ENCODE peak calls at places on chromosomes 1 and 21, in six cellular contexts. G is mucosa of descending colon, J is cardiac muscle cell, X is GM12878, S is aorta, O is SJSA1. F is an unnamed sample.

GRCh38 chr1:70487910-70488665 is 77.0 kb downstream of the CTH start:
- DNase-seq in O (no peak), S (no peak), G (no peak), X (peak; percentile 16), J (peak; percentile 59), F (no peak)

GRCh38 chr1:158687037-158687436 is 522 bp upstream of the SPTA1 start:
- DNase-seq in J (no peak), O (no peak), S (no peak), G (no peak), X (no peak), F (no peak)

GRCh38 chr1:54220004-54220811 is 20.2 kb downstream of the MRPL37 start:
- DNase-seq in O (no peak), X (no peak), G (no peak), J (peak; percentile 71), S (peak; percentile 88), F (no peak)

GRCh38 chr21:37461494-37461893 is 94.9 kb downstream of the DYRK1A start:
- DNase-seq in J (peak; percentile 25), O (no peak), S (no peak), G (no peak), X (peak; percentile 33), F (no peak)

GRCh38 chr21:45149021-45149420 is 74.6 kb downstream of the ADARB1 start:
- DNase-seq in O (no peak), G (no peak), X (no peak), J (no peak), S (peak; percentile 39), F (no peak)

GRCh38 chr1:115469703-115470476 is 131.8 kb upstream of the NGF start:
- DNase-seq in G (peak; percentile 67), S (peak; percentile 81), O (peak; percentile 73), X (no peak), J (peak; percentile 72), F (no peak)

GRCh38 chr1:65309317-65310077 is at the start of gene DNAJC6:
- DNase-seq in J (peak; percentile 79), X (no peak), O (peak; percentile 25), G (peak; percentile 83), S (peak; percentile 92), F (peak; percentile 4)

GRCh38 chr1:227486559-227486958 is 76.8 kb upstream of the ZNF678 start:
- DNase-seq in G (no peak), J (no peak), X (peak; percentile 28), S (no peak), O (no peak), F (no peak)

GRCh38 chr1:160830321-160831153 is 32.1 kb downstream of the CD244 start:
- DNase-seq in X (no peak), G (peak; percentile 85), S (no peak), O (peak; percentile 10), J (peak; percentile 71), F (no peak)

GRCh38 chr1:166920561-166921475 is 44.8 kb upstream of the TADA1 start:
- DNase-seq in X (no peak), G (peak; percentile 54), O (no peak), J (peak; percentile 16), S (peak; percentile 74), F (no peak)

GRCh38 chr1:202959276-202959620 is 1.1 kb upstream of the ADIPOR1 start:
- DNase-seq in J (no peak), G (no peak), X (no peak), S (no peak), O (no peak), F (no peak)

GRCh38 chr1:34781844-34782391 is 904 bp downstream of the GJB3 start:
- DNase-seq in X (no peak), G (peak; percentile 76), O (no peak), J (no peak), S (peak; percentile 23), F (no peak)

GRCh38 chr1:244796719-244797406 is 38.6 kb upstream of the COX20 start:
- DNase-seq in X (no peak), J (peak; percentile 77), S (no peak), G (no peak), O (peak; percentile 50), F (peak; percentile 44)

GRCh38 chr1:19462781-19463180 is 22.6 kb downstream of the CAPZB start:
- DNase-seq in X (no peak), S (no peak), O (no peak), G (no peak), J (no peak), F (no peak)

GRCh38 chr1:26360051-26360806 is 6.3 kb upstream of the CRYBG2 start:
- DNase-seq in S (no peak), O (no peak), G (peak; percentile 75), J (no peak), X (no peak), F (no peak)

DNA sequence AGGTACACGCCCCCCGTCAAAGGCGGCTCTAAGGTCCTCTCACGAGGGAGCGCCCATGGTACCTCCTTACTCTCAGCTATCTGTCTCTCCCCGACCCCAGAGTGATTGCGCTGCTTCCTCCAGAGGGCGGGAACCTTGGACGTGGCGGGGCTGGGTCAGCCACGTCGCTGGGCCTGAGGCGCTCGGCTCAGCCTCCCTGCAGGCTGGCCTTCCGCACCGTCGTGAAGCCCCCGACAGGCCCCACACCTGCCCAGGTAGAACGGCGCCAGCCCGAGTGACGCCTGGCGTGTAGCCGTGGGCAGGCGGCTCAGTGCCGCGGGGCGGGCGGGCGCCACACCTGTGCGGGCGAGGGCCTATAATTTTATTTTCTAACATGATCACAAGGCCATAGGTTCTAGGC is 122.2 kb upstream of the BEND5 start:
- DNase-seq in J (no peak), O (no peak), X (no peak), G (no peak), S (no peak), F (no peak)
- H3K4me3 ChIP-seq in J (no peak overlapping the region), O (no peak overlapping the region), X (no peak overlapping the region), G (no peak overlapping the region), S (no peak overlapping the region), F (no peak overlapping the region)

DNA sequence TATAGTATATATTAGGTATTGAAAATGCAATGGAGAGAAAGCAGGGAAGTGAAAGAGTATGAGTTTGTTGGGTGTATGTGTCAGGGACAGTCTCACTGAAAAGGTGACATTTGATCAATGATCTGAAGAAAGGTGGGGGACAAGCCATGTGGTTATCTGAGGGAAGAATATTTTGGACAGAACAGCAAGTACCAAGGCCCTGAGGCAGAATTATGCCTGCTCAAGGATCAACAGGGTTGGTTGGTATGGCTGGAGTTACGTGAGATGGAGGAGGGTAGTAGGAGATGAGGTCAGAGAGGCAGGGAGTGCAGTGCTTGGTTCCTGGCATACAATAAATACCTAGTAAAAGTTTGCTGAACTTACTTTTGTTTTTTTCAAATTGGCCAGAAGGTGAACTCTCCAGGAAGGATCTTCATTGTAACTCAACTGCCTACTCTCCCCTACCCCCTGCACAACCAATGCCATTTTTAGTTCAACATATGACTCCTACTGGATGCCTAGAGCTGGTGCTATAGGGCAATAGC is 1.8 kb downstream of the LAMTOR2 start:
- DNase-seq in S (no peak), G (no peak), X (no peak), O (no peak), J (no peak), F (no peak)
- H3K4me3 ChIP-seq in S (no peak overlapping the region), G (no peak overlapping the region), X (no peak overlapping the region), O (no peak overlapping the region), J (no peak overlapping the region), F (no peak overlapping the region)

DNA sequence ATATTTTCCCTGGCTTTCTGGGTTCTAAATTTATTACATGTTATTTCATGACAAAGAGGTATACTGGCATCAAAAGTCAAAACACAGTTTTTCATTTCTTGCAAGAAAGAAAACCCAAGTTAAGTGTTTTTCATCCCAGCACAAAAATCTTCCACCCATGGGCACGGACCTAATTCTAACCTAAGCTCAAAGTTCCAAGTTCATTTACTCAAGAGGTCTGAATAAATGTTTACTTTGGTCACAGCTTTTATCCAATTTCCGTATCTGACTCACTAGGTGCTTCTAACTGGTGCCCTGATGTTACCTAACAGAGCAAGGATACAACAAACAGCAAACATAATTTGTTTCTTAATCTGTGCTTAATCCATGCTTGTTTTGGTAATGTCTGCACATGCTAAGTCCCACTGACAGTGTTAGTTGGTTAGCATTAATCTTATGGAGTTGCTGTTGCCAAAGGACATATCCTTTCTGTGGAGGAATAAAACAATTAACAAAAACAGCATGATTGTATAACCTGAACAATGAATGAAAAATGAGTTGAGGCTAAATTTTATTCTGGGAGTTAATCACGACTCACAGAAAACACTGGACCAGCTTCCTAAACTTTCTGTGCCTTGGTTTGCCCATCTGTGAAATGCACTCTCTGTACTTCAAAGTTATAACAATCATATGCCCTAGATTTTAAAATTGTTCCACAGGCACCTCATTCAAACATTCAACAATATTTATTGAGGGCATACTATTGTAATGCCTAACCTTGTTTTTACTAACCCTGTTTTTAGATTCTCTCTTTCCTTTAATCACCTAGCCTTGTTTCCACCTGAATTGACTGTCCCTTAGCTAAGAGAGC is 4.2 kb upstream of the CHD1L start:
- DNase-seq in X (no peak), J (no peak), S (no peak), G (no peak), O (no peak), F (no peak)
- H3K4me3 ChIP-seq in X (no peak overlapping the region), J (no peak overlapping the region), S (no peak overlapping the region), G (no peak overlapping the region), O (no peak overlapping the region), F (no peak overlapping the region)

GRCh38 chr1:14441302-14441741 is 157.2 kb upstream of the KAZN start:
- DNase-seq in S (no peak), J (peak; percentile 9), G (no peak), X (no peak), O (peak; percentile 55), F (peak; percentile 32)

GRCh38 chr1:14443164-14443787 is 155.2 kb upstream of the KAZN start:
- DNase-seq in J (peak; percentile 22), O (peak; percentile 60), G (no peak), X (no peak), S (no peak), F (no peak)

GRCh38 chr1:14440731-14441130 is 157.8 kb upstream of the KAZN start:
- DNase-seq in J (no peak), G (no peak), X (no peak), O (no peak), S (no peak), F (no peak)

GRCh38 chr1:14440166-14440565 is 158.3 kb upstream of the KAZN start:
- DNase-seq in X (no peak), S (no peak), G (no peak), O (no peak), J (no peak), F (no peak)

DNA sequence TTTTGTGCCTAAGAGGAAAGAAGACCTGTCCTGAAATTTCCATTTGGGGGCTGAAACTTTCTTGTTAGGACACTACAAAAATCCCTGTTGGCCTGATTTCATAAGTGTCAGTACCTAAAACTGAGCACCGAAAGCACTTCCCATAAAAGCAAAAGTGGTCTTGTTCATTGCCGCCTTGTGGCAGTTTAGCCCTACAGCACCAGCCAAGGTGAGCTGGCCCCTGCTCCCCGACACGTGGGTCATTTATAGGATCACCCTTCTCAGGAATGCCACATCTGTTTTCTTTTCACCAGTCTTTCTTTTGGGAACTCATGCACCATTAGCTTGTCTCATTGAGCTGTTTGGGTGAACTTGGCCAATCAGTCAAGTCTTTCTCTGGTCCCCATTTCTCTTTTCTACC is 155.8 kb upstream of the KAZN start:
- DNase-seq in G (no peak), J (no peak), S (no peak), O (no peak), X (no peak), F (no peak)
- H3K4me3 ChIP-seq in G (no peak overlapping the region), J (no peak overlapping the region), S (no peak overlapping the region), O (no peak overlapping the region), X (no peak overlapping the region), F (no peak overlapping the region)